ENCODE peak calls at places on chromosomes 6 and 20, in four cellular contexts. One of them, this sample, is unnamed.

GRCh38 chr6:46592046-46592445 is 60.6 kb downstream of the CYP39A1 start:
- DNase-seq in hepatocyte: no peak
- DNase-seq in tibial nerve: no peak
- DNase-seq in A549: no peak
- DNase-seq in this sample: no peak

GRCh38 chr6:487956-488355 is 96.4 kb downstream of the IRF4 start:
- DNase-seq in hepatocyte: no peak
- DNase-seq in tibial nerve: no peak
- DNase-seq in A549: no peak
- DNase-seq in this sample: no peak

GRCh38 chr6:61909541-61909940 is 376.5 kb downstream of the KHDRBS2 start:
- DNase-seq in hepatocyte: no peak
- DNase-seq in tibial nerve: no peak
- DNase-seq in A549: no peak
- DNase-seq in this sample: no peak

GRCh38 chr6:21164768-21165326 is 428.7 kb upstream of the SOX4 start:
- DNase-seq in hepatocyte: no peak
- DNase-seq in tibial nerve: no peak
- DNase-seq in A549: no peak
- DNase-seq in this sample: no peak

GRCh38 chr6:142692942-142693341 is 252.0 kb downstream of the HIVEP2 start:
- DNase-seq in hepatocyte: peak
- DNase-seq in tibial nerve: peak
- DNase-seq in A549: peak
- DNase-seq in this sample: peak

GRCh38 chr20:47352332-47353223 is 3.9 kb downstream of the ZMYND8 start:
- DNase-seq in hepatocyte: no peak
- DNase-seq in tibial nerve: no peak
- DNase-seq in A549: no peak
- DNase-seq in this sample: peak

GRCh38 chr6:170202416-170203135 is 88.3 kb downstream of the DLL1 start:
- DNase-seq in hepatocyte: no peak
- DNase-seq in tibial nerve: no peak
- DNase-seq in A549: no peak
- DNase-seq in this sample: no peak

GRCh38 chr6:142680308-142680707 is 264.7 kb downstream of the HIVEP2 start:
- DNase-seq in hepatocyte: no peak
- DNase-seq in tibial nerve: no peak
- DNase-seq in A549: no peak
- DNase-seq in this sample: no peak

GRCh38 chr6:6622557-6622956 is 34.0 kb downstream of the LY86 start:
- DNase-seq in hepatocyte: no peak
- DNase-seq in tibial nerve: no peak
- DNase-seq in A549: no peak
- DNase-seq in this sample: no peak

GRCh38 chr6:37182736-37183590 is 13.0 kb downstream of the PIM1 start:
- DNase-seq in hepatocyte: no peak
- DNase-seq in tibial nerve: no peak
- DNase-seq in A549: no peak
- DNase-seq in this sample: no peak

GRCh38 chr6:154404791-154405400 is 48.3 kb upstream of the IPCEF1 start:
- DNase-seq in hepatocyte: no peak
- DNase-seq in tibial nerve: no peak
- DNase-seq in A549: no peak
- DNase-seq in this sample: no peak

GRCh38 chr6:170211404-170212025 is 79.4 kb downstream of the DLL1 start:
- DNase-seq in hepatocyte: no peak
- DNase-seq in tibial nerve: no peak
- DNase-seq in A549: no peak
- DNase-seq in this sample: no peak

GRCh38 chr6:43290905-43291355 is 7.1 kb upstream of the SLC22A7 start:
- DNase-seq in hepatocyte: no peak
- DNase-seq in tibial nerve: no peak
- DNase-seq in A549: no peak
- DNase-seq in this sample: no peak

GRCh38 chr6:43292341-43292740 is 5.7 kb upstream of the SLC22A7 start:
- DNase-seq in hepatocyte: no peak
- DNase-seq in tibial nerve: no peak
- DNase-seq in A549: no peak
- DNase-seq in this sample: no peak

GRCh38 chr6:43292763-43293318 is 5.2 kb upstream of the SLC22A7 start:
- DNase-seq in hepatocyte: no peak
- DNase-seq in tibial nerve: no peak
- DNase-seq in A549: no peak
- DNase-seq in this sample: no peak

GRCh38 chr6:43290353-43290904 is 7.6 kb upstream of the SLC22A7 start:
- DNase-seq in hepatocyte: no peak
- DNase-seq in tibial nerve: no peak
- DNase-seq in A549: no peak
- DNase-seq in this sample: no peak

DNA sequence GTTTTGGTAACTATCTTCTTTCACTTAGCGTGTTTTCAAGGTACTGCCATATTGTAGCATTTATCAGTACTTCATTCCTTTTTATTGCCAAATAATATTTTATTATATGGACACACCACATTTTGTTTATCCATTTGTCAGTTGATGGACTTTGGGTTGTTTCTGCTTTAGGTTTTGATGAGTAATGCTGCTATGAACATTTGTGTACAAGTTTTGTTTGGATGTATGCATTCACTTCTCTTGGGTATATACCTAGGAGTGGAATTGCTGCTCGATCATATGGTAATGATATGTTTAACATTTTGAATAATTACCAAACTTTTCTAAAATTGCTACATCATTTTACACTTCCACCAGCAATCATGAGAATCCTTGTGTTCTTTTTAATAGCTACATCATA is 6.4 kb upstream of the SLC22A7 start:
- DNase-seq in hepatocyte: no peak
- DNase-seq in tibial nerve: no peak
- DNase-seq in A549: no peak
- DNase-seq in this sample: no peak
- H3K4me3 ChIP-seq in hepatocyte: no peak
- H3K4me3 ChIP-seq in tibial nerve: no peak
- H3K4me3 ChIP-seq in A549: no peak
- H3K4me3 ChIP-seq in this sample: no peak

GRCh38 chr20:51125774-51126173 is 102.9 kb upstream of the KCNG1 start:
- DNase-seq in hepatocyte: no peak
- DNase-seq in tibial nerve: no peak
- DNase-seq in A549: no peak
- DNase-seq in this sample: no peak
- H3K27ac ChIP-seq in hepatocyte: peak
- H3K27ac ChIP-seq in tibial nerve: no peak
- H3K27ac ChIP-seq in A549: no peak
- H3K27ac ChIP-seq in this sample: no peak

DNA sequence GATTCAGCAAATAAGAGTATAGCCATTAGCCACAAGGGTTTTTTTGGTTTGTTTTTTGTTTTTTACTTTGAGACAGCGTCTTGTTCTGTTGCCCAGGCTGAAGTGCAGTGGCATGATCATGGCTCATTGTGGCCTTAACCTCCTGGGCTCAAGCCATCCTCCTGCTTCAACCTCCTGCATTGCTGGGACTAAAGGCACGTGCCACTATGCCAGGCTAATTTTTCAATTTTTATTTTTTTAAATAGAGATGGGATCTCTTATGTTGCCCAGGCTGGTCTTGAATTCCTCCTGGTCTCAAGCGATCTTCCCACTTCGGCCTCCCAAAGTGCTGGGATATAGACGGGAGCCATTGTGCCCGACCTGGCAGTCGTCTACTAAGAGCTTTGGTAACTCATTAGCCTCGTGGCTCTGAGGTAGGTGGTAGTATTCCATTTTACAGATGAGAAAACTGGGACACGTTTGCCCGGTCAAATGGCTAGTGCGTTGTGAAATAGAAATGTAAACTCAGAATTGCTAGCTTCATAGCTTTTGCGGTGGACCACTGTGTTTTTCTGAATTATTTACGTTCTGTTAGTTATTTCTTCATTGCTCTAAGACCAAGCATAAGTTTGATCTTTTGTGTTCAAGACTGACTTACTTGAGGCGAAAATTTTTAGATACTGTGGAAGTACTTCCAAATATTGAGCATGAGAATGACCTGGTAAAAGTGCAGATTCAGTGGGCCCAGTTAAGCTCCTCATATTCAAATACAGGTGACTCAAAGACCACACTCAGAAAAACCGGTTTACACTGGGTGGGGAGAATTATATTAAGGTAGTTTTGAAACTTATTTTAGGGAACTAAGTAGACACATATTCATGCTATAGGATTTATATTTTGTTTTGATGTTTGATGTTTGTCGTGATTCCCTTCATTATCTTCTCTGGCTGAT is 2.1 kb downstream of the PANK2 start:
- DNase-seq in hepatocyte: no peak
- DNase-seq in tibial nerve: no peak
- DNase-seq in A549: no peak
- DNase-seq in this sample: no peak
- H3K4me3 ChIP-seq in hepatocyte: peak
- H3K4me3 ChIP-seq in tibial nerve: peak
- H3K4me3 ChIP-seq in A549: peak
- H3K4me3 ChIP-seq in this sample: peak

GRCh38 chr6:166956444-166957086 is at the start of gene RNASET2:
- DNase-seq in hepatocyte: peak
- DNase-seq in tibial nerve: peak
- DNase-seq in A549: peak
- DNase-seq in this sample: peak
- H3K27ac ChIP-seq in hepatocyte: peak
- H3K27ac ChIP-seq in tibial nerve: peak
- H3K27ac ChIP-seq in A549: peak
- H3K27ac ChIP-seq in this sample: no peak

DNA sequence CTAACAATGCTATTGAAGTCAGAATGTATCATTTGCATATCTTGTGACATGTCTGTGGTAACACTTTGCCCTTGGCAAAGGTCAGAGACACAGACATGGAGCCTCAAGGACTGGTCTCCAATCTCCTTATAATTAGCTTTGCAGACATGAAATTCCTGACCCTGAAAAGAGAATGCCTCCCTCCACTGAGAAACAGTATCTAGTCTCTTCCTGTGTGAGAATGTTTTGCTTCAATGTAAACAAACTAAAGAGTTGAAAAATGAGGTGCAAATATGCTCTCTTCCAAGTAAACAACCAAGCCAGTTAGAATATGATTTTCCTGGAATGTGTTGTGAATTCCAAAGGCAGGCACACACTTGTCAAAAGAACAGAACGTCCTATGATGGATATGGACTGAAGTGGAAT is 407.1 kb upstream of the MARCKS start:
- DNase-seq in hepatocyte: no peak
- DNase-seq in tibial nerve: no peak
- DNase-seq in A549: no peak
- DNase-seq in this sample: no peak
- H3K4me3 ChIP-seq in hepatocyte: no peak
- H3K4me3 ChIP-seq in tibial nerve: no peak
- H3K4me3 ChIP-seq in A549: no peak
- H3K4me3 ChIP-seq in this sample: no peak

GRCh38 chr20:16066571-16066970 is 506.7 kb downstream of the KIF16B start:
- DNase-seq in hepatocyte: peak
- DNase-seq in tibial nerve: no peak
- DNase-seq in A549: no peak
- DNase-seq in this sample: no peak

GRCh38 chr20:16061394-16061793 is 511.9 kb downstream of the KIF16B start:
- DNase-seq in hepatocyte: peak
- DNase-seq in tibial nerve: no peak
- DNase-seq in A549: no peak
- DNase-seq in this sample: no peak

GRCh38 chr20:16063876-16064275 is 509.4 kb downstream of the KIF16B start:
- DNase-seq in hepatocyte: no peak
- DNase-seq in tibial nerve: no peak
- DNase-seq in A549: no peak
- DNase-seq in this sample: no peak

GRCh38 chr20:16062661-16063591 is 510.3 kb downstream of the KIF16B start:
- DNase-seq in hepatocyte: no peak
- DNase-seq in tibial nerve: no peak
- DNase-seq in A549: no peak
- DNase-seq in this sample: no peak

DNA sequence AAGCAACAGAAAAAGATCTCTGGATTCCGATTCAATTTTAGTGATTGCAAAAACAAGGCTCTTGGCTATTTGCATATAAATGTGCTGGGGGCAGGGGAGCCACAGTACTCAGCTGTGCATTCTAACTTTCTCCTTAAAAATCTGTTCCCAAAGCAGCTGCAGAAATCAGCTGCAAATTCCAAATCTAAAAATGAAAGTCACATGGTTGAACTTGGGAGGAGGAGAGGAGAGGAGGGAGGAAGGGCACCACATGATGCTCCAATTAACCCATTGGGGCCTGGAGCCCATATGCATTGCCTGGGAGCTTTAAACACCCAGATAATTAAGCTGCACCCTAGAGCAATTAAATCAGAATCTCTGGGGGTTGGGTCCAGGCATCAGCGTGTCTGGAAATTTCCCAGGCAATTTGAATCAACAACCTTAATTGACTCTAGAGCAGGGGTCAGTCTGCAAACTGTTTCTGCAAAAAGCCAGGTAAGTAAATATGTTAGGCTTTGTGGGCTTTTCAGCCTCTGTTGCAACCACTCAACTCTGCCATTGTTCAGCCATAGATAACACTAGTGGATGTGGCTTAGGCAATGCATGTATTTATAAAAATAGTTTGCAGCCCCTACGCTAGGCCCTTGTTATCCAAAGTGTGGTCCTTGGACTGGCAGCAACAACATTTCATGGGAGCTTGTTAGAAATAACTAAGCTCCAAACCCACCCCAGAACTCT is 508.1 kb downstream of the KIF16B start:
- DNase-seq in hepatocyte: no peak
- DNase-seq in tibial nerve: no peak
- DNase-seq in A549: no peak
- DNase-seq in this sample: no peak
- H3K27ac ChIP-seq in hepatocyte: no peak
- H3K27ac ChIP-seq in tibial nerve: no peak
- H3K27ac ChIP-seq in A549: no peak
- H3K27ac ChIP-seq in this sample: no peak

GRCh38 chr6:130262008-130262407 is 39.3 kb upstream of the SAMD3 start:
- DNase-seq in hepatocyte: no peak
- DNase-seq in tibial nerve: no peak
- DNase-seq in A549: no peak
- DNase-seq in this sample: no peak

GRCh38 chr6:130259140-130259539 is 36.4 kb upstream of the SAMD3 start:
- DNase-seq in hepatocyte: no peak
- DNase-seq in tibial nerve: no peak
- DNase-seq in A549: no peak
- DNase-seq in this sample: no peak

GRCh38 chr6:130259557-130259956 is 36.8 kb upstream of the SAMD3 start:
- DNase-seq in hepatocyte: no peak
- DNase-seq in tibial nerve: no peak
- DNase-seq in A549: no peak
- DNase-seq in this sample: no peak
- H3K4me3 ChIP-seq in hepatocyte: no peak
- H3K4me3 ChIP-seq in tibial nerve: no peak
- H3K4me3 ChIP-seq in A549: no peak
- H3K4me3 ChIP-seq in this sample: no peak